ENCODE peak calls at places on chromosomes 7 and 10, in four cellular contexts. F, J, S and V are unnamed samples.

GRCh38 chr7:71754828-71755227 is 622.9 kb downstream of the GALNT17 start:
- DNase-seq in F (no peak), J (no peak), S (no peak), V (no peak)

GRCh38 chr10:123858039-123858740 is 33.4 kb downstream of the CPXM2 start:
- DNase-seq in F (no peak), J (no peak), S (no peak), V (no peak)

GRCh38 chr7:157770716-157771320 is 434.0 kb downstream of the DNAJB6 start:
- DNase-seq in F (no peak), J (no peak), S (no peak), V (no peak)

GRCh38 chr7:91266067-91266930 is 2.1 kb downstream of the FZD1 start:
- DNase-seq in F (no peak), J (no peak), S (no peak), V (no peak)

GRCh38 chr10:60511823-60512222 is 122.1 kb upstream of the ANK3 start:
- DNase-seq in F (no peak), J (no peak), S (no peak), V (no peak)

GRCh38 chr10:35890061-35890969 is 248.2 kb upstream of the FZD8 start:
- DNase-seq in F (no peak), J (no peak), S (no peak), V (no peak)

GRCh38 chr10:4775808-4776207 is 50.2 kb upstream of the AKR1E2 start:
- DNase-seq in F (no peak), J (no peak), S (no peak), V (peak)

GRCh38 chr7:25093268-25093802 is 31.7 kb downstream of the CYCS start:
- DNase-seq in F (peak), J (peak), S (peak), V (no peak)

GRCh38 chr7:116653204-116653603 is 18.8 kb upstream of the MET start:
- DNase-seq in F (no peak), J (no peak), S (no peak), V (peak)

GRCh38 chr7:52273685-52274610 is 761.5 kb upstream of the POM121L12 start:
- DNase-seq in F (no peak), J (no peak), S (no peak), V (no peak)

GRCh38 chr10:5343979-5344378 is 20.8 kb upstream of the UCN3 start:
- DNase-seq in F (no peak), J (no peak), S (no peak), V (no peak)

GRCh38 chr10:84156768-84157167 is 16.8 kb upstream of the GPR15LG start:
- DNase-seq in F (no peak), J (peak), S (no peak), V (no peak)

GRCh38 chr10:70093335-70093944 is 39.2 kb downstream of the AIFM2 start:
- DNase-seq in F (no peak), J (no peak), S (no peak), V (no peak)

GRCh38 chr10:44947356-44948152 is 12.0 kb upstream of the RASSF4 start:
- DNase-seq in F (no peak), J (no peak), S (no peak), V (no peak)

GRCh38 chr7:128425851-128426250 is 16.1 kb upstream of the IMPDH1 start:
- DNase-seq in F (peak), J (peak), S (peak), V (no peak)

GRCh38 chr10:51204076-51204475 is 129.8 kb downstream of the PRKG1 start:
- DNase-seq in F (no peak), J (no peak), S (no peak), V (no peak)

GRCh38 chr7:101233907-101234547 is 3.6 kb downstream of the CLDN15 start:
- DNase-seq in F (no peak), J (no peak), S (no peak), V (no peak)

GRCh38 chr7:44733708-44734481 is 14.8 kb upstream of the ZMIZ2 start:
- DNase-seq in F (peak), J (no peak), S (no peak), V (no peak)

GRCh38 chr7:124308384-124308783 is 275.5 kb upstream of the TMEM229A start:
- DNase-seq in F (no peak), J (no peak), S (no peak), V (no peak)

GRCh38 chr7:120586561-120586960 is 271.4 kb downstream of the TSPAN12 start:
- DNase-seq in F (no peak), J (peak), S (no peak), V (no peak)

GRCh38 chr10:132293416-132294195 is 14.1 kb downstream of the STK32C start:
- DNase-seq in F (no peak), J (no peak), S (peak), V (no peak)

GRCh38 chr10:79347894-79348639 is 798 bp downstream of the PPIF start:
- DNase-seq in F (no peak), J (no peak), S (no peak), V (no peak)

GRCh38 chr10:35306852-35307251 is 29.5 kb upstream of the CCNY start:
- DNase-seq in F (no peak), J (no peak), S (no peak), V (peak)

GRCh38 chr10:52313350-52314006 is 603 bp upstream of the DKK1 start:
- DNase-seq in F (no peak), J (no peak), S (no peak), V (no peak)

GRCh38 chr7:92953657-92954056 is 117.3 kb upstream of the CDK6 start:
- DNase-seq in F (no peak), J (no peak), S (no peak), V (no peak)

GRCh38 chr10:67735430-67735829 is 39.4 kb upstream of the CTNNA3 start:
- DNase-seq in F (no peak), J (no peak), S (no peak), V (no peak)

GRCh38 chr7:142855756-142856564 is 1.1 kb downstream of the EPHB6 start:
- DNase-seq in F (no peak), J (no peak), S (no peak), V (no peak)